ENCODE peak calls at places on chromosomes 1 and 21, in four cellular contexts. I, N, S and E are unnamed samples. For H3K4me1, the result is how much of the 10 kb centered on the place peaks cover.

GRCh38 chr1:61670016-61670415 is 54.9 kb downstream of the TM2D1 start:
- DNase-seq in N (no peak), S (no peak), I (no peak), E (no peak)

GRCh38 chr1:205692406-205692805 is 12.1 kb upstream of the SLC45A3 start:
- DNase-seq in S (no peak), N (no peak), I (no peak), E (peak)

GRCh38 chr1:68725353-68725752 is 228.5 kb upstream of the DEPDC1 start:
- DNase-seq in N (peak), I (no peak), S (peak), E (no peak)

GRCh38 chr21:34946385-34947121 is 102.5 kb downstream of the RUNX1 start:
- DNase-seq in N (no peak), S (no peak), I (no peak), E (no peak)

GRCh38 chr1:238061967-238062613 is 171.4 kb upstream of the ZP4 start:
- DNase-seq in S (no peak), N (no peak), I (no peak), E (no peak)

GRCh38 chr1:51119331-51119730 is 17.3 kb downstream of the C1orf185 start:
- DNase-seq in N (no peak), S (no peak), I (no peak), E (no peak)

GRCh38 chr1:17865912-17866311 is 110.8 kb downstream of the ACTL8 start:
- DNase-seq in S (no peak), N (no peak), I (no peak), E (no peak)

GRCh38 chr1:174580801-174581200 is 133.0 kb downstream of the GPR52 start:
- DNase-seq in S (no peak), N (no peak), I (no peak), E (no peak)

DNA sequence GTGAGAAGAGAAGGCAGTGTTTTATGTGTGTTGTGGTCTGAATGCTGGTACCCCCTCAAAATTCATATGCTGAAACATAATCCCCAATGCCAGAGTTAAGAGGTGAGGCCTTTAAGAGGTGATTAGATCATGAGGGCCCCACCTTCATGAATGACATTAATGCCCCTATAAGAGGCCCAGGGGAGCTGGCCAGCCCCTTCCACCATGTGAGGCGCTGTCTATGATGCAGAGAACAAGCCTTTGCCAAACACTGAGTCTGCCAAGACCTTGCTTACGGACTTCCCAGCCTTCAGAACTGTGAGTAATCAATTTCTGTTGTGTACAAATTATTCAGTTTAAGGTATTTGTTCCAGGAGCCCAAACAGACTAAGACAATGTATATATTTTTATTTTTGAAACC is 20.2 kb downstream of the CAPZB start:
- DNase-seq in I (no peak), N (no peak), S (no peak), E (no peak)
- H3K4me1 ChIP-seq in I (half or more), N (half or more), S (half or more), E (half or more)

GRCh38 chr1:208179850-208180416 is 64.3 kb downstream of the PLXNA2 start:
- DNase-seq in S (no peak), N (no peak), I (no peak), E (no peak)
- H3K4me1 ChIP-seq in S (half or more), N (half or more), I (under half), E (under half)

DNA sequence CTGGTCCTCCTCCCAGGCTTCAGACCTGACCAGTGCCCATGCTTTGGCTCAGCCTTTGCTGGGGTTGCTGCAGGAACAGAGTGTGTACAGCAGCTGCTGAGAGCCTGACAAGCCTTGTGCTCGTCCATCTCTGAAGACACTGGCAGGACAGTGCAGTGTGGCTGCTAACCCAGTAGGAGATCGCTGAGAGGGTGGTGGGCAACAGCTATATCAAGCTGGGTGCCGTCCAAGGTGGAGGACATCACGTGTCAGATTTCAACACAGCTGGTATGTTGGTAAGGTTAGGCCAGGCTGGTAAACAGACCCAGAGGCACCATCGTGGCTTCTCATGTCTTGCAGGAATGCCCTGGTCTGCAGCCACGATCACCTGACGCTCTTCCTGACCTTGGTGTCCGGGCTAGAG is 17.9 kb upstream of the SLC25A34 start:
- DNase-seq in N (no peak), S (no peak), I (no peak), E (no peak)
- H3K4me1 ChIP-seq in N (half or more), S (under half), I (under half), E (under half)

GRCh38 chr1:27606708-27607238 is 2.8 kb upstream of the AHDC1 start:
- DNase-seq in I (no peak), S (no peak), N (no peak), E (no peak)
- H3K4me1 ChIP-seq in I (under half), S (under half), N (under half), E (under half)

DNA sequence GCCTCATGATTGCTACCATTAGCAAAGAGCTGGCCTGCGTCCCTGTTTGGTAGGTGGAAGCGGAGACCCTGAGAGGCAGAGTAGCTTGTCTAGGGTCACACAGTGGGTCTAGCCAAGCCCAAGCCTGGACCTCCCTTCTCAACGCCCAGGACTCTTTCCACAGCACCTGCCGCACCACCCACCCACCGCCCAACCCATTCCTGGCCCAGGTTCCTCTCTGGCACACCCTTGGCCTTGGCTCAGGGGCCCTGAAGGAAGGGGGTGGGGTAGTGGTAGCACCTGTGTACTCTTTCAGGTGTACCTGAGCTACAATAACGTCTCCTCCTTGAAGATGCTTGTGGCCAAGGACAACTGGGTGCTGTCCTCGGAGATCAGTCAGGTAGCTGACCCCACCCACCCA is 19.3 kb downstream of the FAM151A start:
- DNase-seq in I (peak), S (peak), N (no peak), E (peak)
- H3K4me1 ChIP-seq in I (under half), S (under half), N (under half), E (under half)

GRCh38 chr1:160630523-160631087 is 16.2 kb downstream of the SLAMF1 start:
- DNase-seq in N (no peak), S (no peak), I (no peak), E (no peak)

GRCh38 chr1:160634543-160635491 is 12.0 kb downstream of the SLAMF1 start:
- DNase-seq in I (no peak), S (no peak), N (no peak), E (no peak)

GRCh38 chr1:160629286-160630210 is 17.3 kb downstream of the SLAMF1 start:
- DNase-seq in S (peak), I (no peak), N (peak), E (peak)

GRCh38 chr1:160633330-160633903 is 13.4 kb downstream of the SLAMF1 start:
- DNase-seq in S (no peak), I (no peak), N (no peak), E (no peak)

GRCh38 chr1:160631983-160632625 is 14.7 kb downstream of the SLAMF1 start:
- DNase-seq in S (no peak), N (no peak), I (no peak), E (no peak)
- H3K4me1 ChIP-seq in S (under half), N (under half), I (under half), E (half or more)

GRCh38 chr21:17798796-17799195 is 20.4 kb downstream of the C21orf91 start:
- DNase-seq in I (no peak), N (no peak), S (no peak), E (no peak)

GRCh38 chr21:17797967-17798366 is 21.2 kb downstream of the C21orf91 start:
- DNase-seq in I (no peak), S (no peak), N (no peak), E (no peak)

GRCh38 chr21:17802568-17802967 is 16.6 kb downstream of the C21orf91 start:
- DNase-seq in I (no peak), N (no peak), S (no peak), E (no peak)

GRCh38 chr21:17796503-17796902 is 22.7 kb downstream of the C21orf91 start:
- DNase-seq in I (no peak), N (no peak), S (no peak), E (no peak)

DNA sequence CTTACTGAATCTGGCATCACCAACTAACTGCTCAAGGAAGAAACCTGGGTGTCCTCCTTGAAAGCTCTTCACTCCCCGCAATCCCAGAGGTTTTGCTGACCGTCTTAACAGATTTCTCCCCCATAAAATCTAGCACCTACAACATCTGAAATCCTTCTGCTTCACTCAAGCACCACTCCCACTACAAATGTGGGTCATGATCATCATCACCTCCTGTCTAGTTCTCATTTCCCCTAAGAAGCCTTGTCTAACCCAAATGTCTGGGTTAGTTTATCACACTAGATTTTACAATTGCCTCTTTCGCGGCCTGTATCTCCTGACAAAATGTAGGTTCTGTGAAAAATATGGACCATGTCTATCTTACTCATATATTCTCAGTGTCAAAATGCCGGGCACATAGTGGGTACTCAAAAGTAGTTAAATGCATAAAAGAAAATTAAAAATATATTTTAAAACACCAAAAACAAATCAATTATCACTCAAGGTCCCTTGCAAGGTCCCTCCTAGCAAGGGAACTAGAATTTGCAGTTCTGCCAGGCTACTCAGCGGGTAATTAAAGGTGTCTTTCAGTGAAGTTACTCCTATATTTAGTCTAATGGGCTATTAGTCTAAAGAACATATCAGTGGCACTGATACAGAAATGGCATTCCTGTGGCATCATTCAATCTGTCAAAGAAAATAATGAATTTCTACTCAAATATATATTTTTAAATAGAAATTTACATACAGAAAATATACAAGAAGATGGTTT is 19.6 kb downstream of the C21orf91 start:
- DNase-seq in I (no peak), S (no peak), N (no peak), E (no peak)
- H3K4me1 ChIP-seq in I (under half), S (under half), N (half or more), E (under half)